ENCODE peak calls at places on chromosomes 12 and 14, in five cellular contexts. Y, A, E, U and D are unnamed samples.

GRCh38 chr12:53064613-53065415 is 14.4 kb downstream of the SPRYD3 start:
- DNase-seq in U (no peak), A (no peak), Y (no peak), E (no peak), D (no peak)

GRCh38 chr12:94290353-94290752 is 142.0 kb downstream of the PLXNC1 start:
- DNase-seq in U (no peak), E (no peak), Y (no peak), A (no peak), D (no peak)

GRCh38 chr12:48002773-48003218 is 1.5 kb downstream of the COL2A1 start:
- DNase-seq in U (no peak), Y (peak), A (peak), E (peak), D (no peak)

GRCh38 chr14:105588236-105588860 is 62.0 kb downstream of the TMEM121 start:
- DNase-seq in A (no peak), E (no peak), Y (no peak), U (no peak), D (no peak)

GRCh38 chr12:6323340-6323994 is 13.0 kb downstream of the PLEKHG6 start:
- DNase-seq in E (peak), Y (peak), U (peak), A (no peak), D (peak)

GRCh38 chr12:66859751-66860440 is 181.0 kb upstream of the GRIP1 start:
- DNase-seq in Y (no peak), A (no peak), U (no peak), E (peak), D (no peak)

GRCh38 chr12:126095748-126096510 is 1030.7 kb downstream of the AACS start:
- DNase-seq in U (no peak), A (no peak), Y (no peak), E (no peak), D (no peak)

GRCh38 chr14:100067971-100068959 is 3.0 kb downstream of the EVL start:
- DNase-seq in A (peak), Y (peak), E (peak), U (no peak), D (no peak)

GRCh38 chr14:80164991-80165390 is 46.3 kb downstream of the DIO2 start:
- DNase-seq in A (no peak), U (peak), Y (peak), E (peak), D (no peak)

GRCh38 chr12:2547273-2548044 is 247.3 kb upstream of the FKBP4 start:
- DNase-seq in U (no peak), A (no peak), E (no peak), Y (no peak), D (no peak)

GRCh38 chr12:26833692-26834168 is 736 bp upstream of the ITPR2 start:
- DNase-seq in A (peak), U (no peak), E (no peak), Y (peak), D (no peak)

GRCh38 chr12:130500835-130501330 is 163.2 kb downstream of the PIWIL1 start:
- DNase-seq in U (no peak), Y (no peak), A (no peak), E (no peak), D (no peak)

GRCh38 chr12:20398720-20399119 is 30.4 kb downstream of the PDE3A start:
- DNase-seq in U (no peak), A (no peak), Y (no peak), E (no peak), D (no peak)

GRCh38 chr14:103382375-103382774 is 2.8 kb upstream of the MARK3 start:
- DNase-seq in U (no peak), Y (peak), A (no peak), E (peak), D (no peak)

GRCh38 chr12:116954700-116955381 is 44.1 kb downstream of the FBXW8 start:
- DNase-seq in A (no peak), U (no peak), Y (no peak), E (no peak), D (no peak)

GRCh38 chr12:55060470-55060869 is 40.7 kb downstream of the NEUROD4 start:
- DNase-seq in Y (no peak), E (peak), U (no peak), A (no peak), D (no peak)

GRCh38 chr14:64196668-64197411 is 97.3 kb downstream of the ESR2 start:
- DNase-seq in U (no peak), E (no peak), A (peak), Y (peak), D (no peak)

GRCh38 chr14:98223106-98223505 is 1048.9 kb downstream of the BCL11B start:
- DNase-seq in Y (no peak), U (no peak), A (no peak), E (no peak), D (no peak)

GRCh38 chr12:109989380-109989779 is 6.8 kb downstream of the GIT2 start:
- DNase-seq in A (no peak), U (no peak), Y (no peak), E (no peak), D (no peak)

DNA sequence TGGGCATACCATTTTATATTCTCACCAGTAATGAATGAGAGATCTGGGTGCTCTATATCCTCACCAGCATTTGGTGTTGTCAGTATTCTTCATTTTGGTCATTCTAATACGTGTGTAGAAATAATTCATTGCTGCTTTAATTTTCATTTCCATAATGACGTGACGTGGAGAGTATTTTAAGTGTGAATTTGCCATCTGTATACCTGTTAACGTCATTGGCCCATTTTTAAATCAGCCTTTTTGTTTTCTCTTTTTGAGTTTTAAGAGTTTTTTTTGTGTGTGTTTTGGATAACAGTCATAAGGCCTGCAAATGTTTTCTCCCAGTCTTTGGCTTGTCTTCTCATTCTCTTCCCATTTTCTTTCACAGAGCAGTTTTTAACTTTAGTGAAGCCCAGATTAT is 74.4 kb upstream of the SYT1 start:
- DNase-seq in A (no peak), U (no peak), E (no peak), Y (no peak), D (no peak)
- H3K4me3 ChIP-seq in A (no peak), U (no peak), E (no peak), Y (no peak), D (no peak)

DNA sequence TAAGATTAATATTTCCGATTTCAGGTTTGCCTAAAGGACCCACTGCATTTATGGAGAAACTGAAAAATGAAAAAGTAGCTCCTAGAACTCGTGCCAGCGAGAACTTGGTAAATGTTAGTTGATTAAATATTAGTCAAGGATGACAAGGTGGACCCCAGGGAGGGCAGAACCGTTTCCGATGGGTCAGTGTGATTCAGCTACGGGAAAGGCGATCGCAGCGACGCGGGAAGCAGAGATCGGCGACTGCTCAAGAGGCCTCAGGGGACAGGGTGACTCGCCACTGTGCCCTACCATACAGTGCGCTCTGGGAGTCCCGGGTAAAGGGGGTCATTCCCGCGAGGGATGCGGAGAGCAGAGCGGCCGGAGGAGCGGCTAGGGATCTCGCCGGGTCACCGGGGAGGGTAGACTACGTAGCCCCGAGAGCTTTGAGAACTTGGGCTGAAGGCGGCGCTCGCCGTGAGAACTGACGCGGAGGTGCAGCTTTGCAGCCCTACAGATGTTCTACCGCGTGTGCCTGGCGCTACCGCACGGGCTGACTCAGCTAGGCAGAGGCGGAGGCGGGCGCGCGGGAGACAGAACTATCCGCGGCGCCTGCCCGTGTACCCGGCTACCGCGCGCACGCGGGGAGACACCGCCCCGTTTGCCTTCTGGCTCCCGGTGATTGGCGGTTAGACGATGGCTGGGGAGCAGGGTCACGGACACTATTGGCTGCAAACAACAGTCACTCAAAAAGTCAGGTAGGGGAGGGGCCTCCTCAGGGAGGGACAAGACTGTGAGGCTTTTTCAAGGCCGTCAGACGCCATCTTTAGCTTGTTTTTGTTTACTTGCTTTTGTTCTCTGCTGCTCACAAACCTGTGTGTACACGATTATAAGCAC is 3.2 kb downstream of the C14orf93 start:
- DNase-seq in A (peak), E (peak), Y (peak), U (peak), D (peak)
- TF ChIP-seq CTCF in A (no peak), E (peak), Y (peak), U (peak), D (peak)

DNA sequence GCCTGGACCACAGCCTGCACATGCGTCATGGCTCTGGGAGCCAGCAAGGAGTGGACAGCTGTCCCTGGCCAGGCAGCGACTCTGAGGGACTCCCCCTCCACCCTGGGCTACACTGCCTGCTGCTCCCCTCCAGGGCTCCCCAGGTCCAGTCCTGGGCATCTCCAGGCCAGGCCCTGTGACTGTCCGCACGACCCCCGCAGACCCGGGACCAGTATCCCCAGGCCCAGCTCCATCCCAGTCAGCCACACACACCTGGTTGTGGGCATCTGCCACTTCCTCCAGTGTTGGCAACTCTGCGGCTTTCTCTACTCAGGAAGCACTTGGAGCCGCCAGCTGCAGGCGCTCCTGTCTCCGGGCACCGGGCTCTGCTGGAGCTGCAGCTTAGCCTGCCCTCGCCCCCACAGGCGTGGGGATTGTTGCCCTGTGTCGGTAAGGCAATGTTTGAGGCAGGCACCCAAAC is 2.4 kb downstream of the ULK1 start:
- DNase-seq in Y (no peak), A (no peak), U (no peak), E (no peak), D (no peak)
- H3K4me3 ChIP-seq in Y (peak), A (peak), U (peak), E (peak), D (peak)

DNA sequence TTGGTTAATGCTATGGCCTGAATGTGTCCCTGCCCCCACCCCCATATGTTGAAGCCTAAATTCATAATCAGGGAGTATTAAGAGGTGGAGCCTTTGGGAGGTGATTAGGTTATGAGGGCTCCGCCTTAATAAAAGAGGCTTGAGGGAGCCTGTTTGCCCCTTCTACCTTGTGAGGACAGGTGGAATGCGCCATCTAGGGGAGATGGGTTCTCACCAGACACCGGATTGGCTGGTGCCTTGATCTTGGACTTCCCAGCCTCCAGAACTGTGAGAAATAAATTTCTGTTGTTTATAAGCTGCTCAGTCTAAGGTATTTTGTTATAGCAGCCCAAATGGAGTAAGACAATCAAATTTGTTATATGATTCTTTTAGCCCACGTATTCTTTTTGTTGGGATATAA is 148.3 kb downstream of the PTCSC3 start:
- DNase-seq in E (no peak), A (no peak), U (no peak), Y (no peak), D (no peak)
- TF ChIP-seq CTCF in E (no peak), A (no peak), U (peak), Y (no peak), D (peak)

DNA sequence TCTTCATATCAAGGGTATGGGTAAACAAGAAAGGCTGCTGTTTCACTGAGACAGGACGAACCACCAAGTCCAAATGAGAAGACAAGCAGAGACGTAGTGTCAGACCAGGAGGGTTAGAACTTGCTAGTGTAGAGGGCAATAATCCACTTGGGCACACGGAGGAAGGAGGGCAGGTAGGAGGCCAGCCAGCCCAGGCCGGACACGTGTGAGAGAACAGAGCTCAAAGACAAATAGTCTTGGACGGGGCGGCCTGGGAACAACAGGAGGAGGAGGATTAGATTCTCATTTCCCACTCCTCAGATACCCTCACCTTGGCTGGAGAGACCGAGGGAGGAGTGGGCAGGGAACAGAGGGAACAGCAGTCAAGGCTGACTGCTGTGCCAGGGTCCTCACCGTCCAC is 8.8 kb downstream of the DHRS1 start:
- DNase-seq in E (no peak), U (no peak), A (no peak), Y (no peak), D (no peak)
- H3K4me3 ChIP-seq in E (no peak), U (no peak), A (no peak), Y (no peak), D (no peak)

GRCh38 chr12:119318811-119319210 is 15.7 kb upstream of the CCDC60 start:
- DNase-seq in E (no peak), A (no peak), U (no peak), Y (no peak), D (no peak)
- TF ChIP-seq CTCF in E (no peak), A (no peak), U (no peak), Y (no peak), D (no peak)

DNA sequence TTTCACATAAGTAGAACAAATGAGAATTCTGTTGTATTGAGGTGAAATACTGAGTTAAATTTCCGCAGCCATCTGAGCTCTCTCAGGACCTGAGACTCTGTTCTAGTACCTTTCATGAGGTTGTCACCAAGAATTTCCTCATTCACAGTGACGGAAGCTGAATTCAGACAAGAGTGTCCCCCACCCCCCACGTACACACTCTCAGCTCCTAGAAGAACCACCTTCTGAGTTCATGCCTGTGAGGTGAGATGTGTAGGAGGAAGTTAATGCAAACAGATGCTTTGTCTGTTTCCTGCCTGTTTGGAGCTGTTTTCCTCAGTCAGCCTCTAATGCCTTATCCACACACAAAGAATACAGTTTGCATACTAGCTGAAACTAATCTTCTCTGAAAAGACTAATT is 18.2 kb downstream of the BICDL1 start:
- DNase-seq in A (peak), Y (no peak), U (no peak), E (no peak), D (no peak)
- H3K4me3 ChIP-seq in A (no peak), Y (no peak), U (no peak), E (no peak), D (no peak)

GRCh38 chr12:12017798-12018197 is 52.9 kb upstream of the BCL2L14 start:
- DNase-seq in Y (no peak), U (no peak), A (no peak), E (no peak), D (no peak)
- TF ChIP-seq CTCF in Y (peak), U (no peak), A (no peak), E (no peak), D (peak)